ENCODE peak calls at places on chromosomes 11 and 22, in five cellular contexts. V, N, F, S and R are unnamed samples.

GRCh38 chr22:46537221-46537945 is at the start of gene CELSR1:
- DNase-seq in S (no peak), F (peak; percentile 41), V (peak; percentile 73), N (no peak), R (peak; percentile 94)

GRCh38 chr11:14310696-14311095 is 48.3 kb downstream of the RRAS2 start:
- DNase-seq in V (no peak), F (no peak), N (no peak), S (no peak), R (no peak)

GRCh38 chr11:19087658-19088057 is 27.1 kb upstream of the MRGPRX2 start:
- DNase-seq in F (no peak), S (no peak), V (no peak), N (no peak), R (no peak)

GRCh38 chr11:117885777-117886176 is 9.3 kb upstream of the FXYD6 start:
- DNase-seq in V (no peak), S (peak; percentile 96), N (peak; percentile 94), F (peak; percentile 49), R (peak; percentile 47)

GRCh38 chr11:69423181-69423580 is 58.3 kb upstream of the LINC01488 start:
- DNase-seq in F (no peak), N (no peak), S (no peak), V (no peak), R (no peak)

GRCh38 chr22:47112566-47112965 is 350.1 kb downstream of the TBC1D22A start:
- DNase-seq in F (no peak), S (no peak), V (no peak), N (peak; percentile 48), R (no peak)

GRCh38 chr11:43555811-43556210 is 124.7 kb upstream of the HSD17B12 start:
- DNase-seq in S (peak; percentile 78), V (no peak), F (no peak), N (no peak), R (no peak)

GRCh38 chr11:95404370-95404769 is 173.4 kb upstream of the SESN3 start:
- DNase-seq in V (no peak), S (no peak), N (no peak), F (no peak), R (no peak)

GRCh38 chr11:133366088-133366487 is 166.2 kb downstream of the OPCML start:
- DNase-seq in F (no peak), N (no peak), S (no peak), V (no peak), R (no peak)

GRCh38 chr11:104970756-104971155 is 2.4 kb upstream of the CASP4 start:
- DNase-seq in N (no peak), V (no peak), F (no peak), S (no peak), R (no peak)

GRCh38 chr11:90646706-90647105 is 423.9 kb upstream of the CHORDC1 start:
- DNase-seq in F (no peak), S (no peak), N (no peak), V (no peak), R (no peak)

GRCh38 chr11:7571640-7572000 is 57.8 kb downstream of the PPFIBP2 start:
- DNase-seq in V (peak; percentile 79), N (peak; percentile 73), S (peak; percentile 68), F (peak; percentile 82), R (peak; percentile 74)

GRCh38 chr22:50697667-50698506 is 25.3 kb downstream of the SHANK3 start:
- DNase-seq in F (no peak), V (no peak), N (peak; percentile 58), S (no peak), R (no peak)

GRCh38 chr11:96167787-96168186 is 175.2 kb downstream of the MAML2 start:
- DNase-seq in V (no peak), F (no peak), N (no peak), S (no peak), R (no peak)

GRCh38 chr11:35163707-35164496 is 24.9 kb downstream of the CD44 start:
- DNase-seq in V (no peak), F (no peak), S (no peak), N (no peak), R (no peak)

GRCh38 chr11:75524576-75525432 is 937 bp downstream of the GDPD5 start:
- DNase-seq in V (peak; percentile 27), S (peak; percentile 30), N (no peak), F (peak; percentile 33), R (peak; percentile 88)

GRCh38 chr22:31120642-31121041 is 2.1 kb upstream of the INPP5J start:
- DNase-seq in F (no peak), V (no peak), S (no peak), N (no peak), R (no peak)

GRCh38 chr11:74950374-74950969 is 1.4 kb downstream of the SPCS2 start:
- DNase-seq in V (no peak), F (no peak), N (no peak), S (no peak), R (no peak)

GRCh38 chr11:128707671-128708070 is 13.8 kb downstream of the FLI1 start:
- DNase-seq in S (no peak), V (no peak), F (no peak), N (no peak), R (no peak)

GRCh38 chr11:12587333-12587997 is 86.8 kb upstream of the TEAD1 start:
- DNase-seq in S (no peak), F (no peak), N (no peak), V (no peak), R (no peak)

GRCh38 chr11:60169264-60169915 is 13.5 kb downstream of the MS4A6A start:
- DNase-seq in F (peak; percentile 52), S (no peak), V (peak; percentile 54), N (no peak), R (no peak)

GRCh38 chr11:65211293-65212105 is 29.8 kb downstream of the CAPN1 start:
- DNase-seq in N (peak; percentile 61), F (no peak), V (no peak), S (no peak), R (no peak)

GRCh38 chr22:49983148-49984042 is 22.8 kb downstream of the PIM3 start:
- DNase-seq in V (no peak), S (peak; percentile 16), N (no peak), F (no peak), R (peak; percentile 88)

GRCh38 chr22:28505416-28506156 is 174.1 kb downstream of the TTC28 start:
- DNase-seq in N (no peak), V (no peak), S (no peak), F (no peak), R (peak; percentile 5)
- TF ChIP-seq EP300 in N (no peak), V (no peak), S (no peak), F (no peak), R (no peak)

DNA sequence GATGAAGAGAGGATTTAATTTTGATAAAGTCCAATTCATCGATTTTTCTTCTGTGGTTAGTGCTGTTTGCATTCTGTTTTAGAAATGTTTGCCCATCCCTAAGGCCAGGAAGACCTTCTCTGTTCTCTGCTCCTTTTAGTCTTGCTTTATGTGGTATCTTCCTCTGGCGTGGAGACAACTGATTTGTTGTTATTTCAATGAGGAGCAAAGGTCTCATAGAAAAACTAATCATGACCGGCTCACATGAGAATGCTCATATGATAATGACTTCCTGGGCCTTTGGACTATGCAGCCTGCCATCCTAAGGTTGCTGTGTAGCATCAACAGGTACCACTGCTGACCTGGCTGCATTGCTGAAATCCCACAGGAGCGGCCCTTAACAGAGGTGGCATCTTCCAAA is 19.8 kb downstream of the SCGB1A1 start:
- DNase-seq in V (no peak), N (no peak), F (no peak), S (no peak), R (no peak)
- H3K4me1 ChIP-seq in V (peaks cover under 1% of the 10 kb centered on the region), N (peaks cover 44% of the 10 kb centered on the region), F (peaks cover 11% of the 10 kb centered on the region), S (peaks cover 20% of the 10 kb centered on the region), R (peaks cover 22% of the 10 kb centered on the region)

GRCh38 chr11:116792144-116792868 is 627 bp upstream of the APOA5 start:
- DNase-seq in N (no peak), S (no peak), V (no peak), F (no peak), R (no peak)
- TF ChIP-seq EP300 in N (no peak), S (no peak), V (no peak), F (no peak), R (no peak)

GRCh38 chr11:70595016-70595415 is 196.7 kb downstream of the CTTN start:
- DNase-seq in V (no peak), N (no peak), F (no peak), S (no peak), R (no peak)
- H3K4me1 ChIP-seq in V (no peaks in the 10 kb centered on the region), N (no peaks in the 10 kb centered on the region), F (no peaks in the 10 kb centered on the region), S (peaks cover 5% of the 10 kb centered on the region), R (no peaks in the 10 kb centered on the region)

DNA sequence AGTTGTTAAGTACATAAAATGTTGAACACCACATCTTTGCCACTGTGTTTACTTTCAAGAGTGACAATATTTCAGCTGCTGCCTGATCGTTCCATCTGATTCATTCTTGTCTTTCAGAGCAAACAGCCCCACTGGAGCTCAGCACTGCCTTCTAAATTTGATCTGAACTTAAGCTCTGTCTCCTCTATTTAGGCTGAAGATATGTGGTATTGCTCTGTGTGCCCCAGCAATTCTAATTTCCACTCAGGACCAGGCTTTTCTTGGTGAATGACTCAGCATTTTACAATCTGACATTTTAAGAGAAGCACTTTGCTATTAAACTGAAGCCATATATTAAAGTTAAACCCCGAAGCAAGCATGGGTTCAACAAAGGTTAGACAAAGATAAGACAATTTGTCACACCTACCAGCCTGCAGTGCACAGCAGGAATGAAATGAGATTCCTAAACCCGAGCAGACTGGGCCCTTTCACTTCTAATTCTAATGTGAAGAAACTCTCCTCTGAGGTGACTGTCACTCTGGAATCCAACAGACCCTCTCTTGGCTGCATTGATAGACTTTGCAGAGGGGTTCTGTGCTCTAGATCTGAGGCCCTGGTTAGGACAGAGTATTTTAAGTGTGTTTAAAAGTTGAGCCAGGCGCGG is 41.7 kb upstream of the PLET1 start:
- DNase-seq in F (no peak), V (no peak), S (no peak), N (no peak), R (no peak)
- TF ChIP-seq EP300 in F (no peak), V (no peak), S (no peak), N (no peak), R (no peak)

DNA sequence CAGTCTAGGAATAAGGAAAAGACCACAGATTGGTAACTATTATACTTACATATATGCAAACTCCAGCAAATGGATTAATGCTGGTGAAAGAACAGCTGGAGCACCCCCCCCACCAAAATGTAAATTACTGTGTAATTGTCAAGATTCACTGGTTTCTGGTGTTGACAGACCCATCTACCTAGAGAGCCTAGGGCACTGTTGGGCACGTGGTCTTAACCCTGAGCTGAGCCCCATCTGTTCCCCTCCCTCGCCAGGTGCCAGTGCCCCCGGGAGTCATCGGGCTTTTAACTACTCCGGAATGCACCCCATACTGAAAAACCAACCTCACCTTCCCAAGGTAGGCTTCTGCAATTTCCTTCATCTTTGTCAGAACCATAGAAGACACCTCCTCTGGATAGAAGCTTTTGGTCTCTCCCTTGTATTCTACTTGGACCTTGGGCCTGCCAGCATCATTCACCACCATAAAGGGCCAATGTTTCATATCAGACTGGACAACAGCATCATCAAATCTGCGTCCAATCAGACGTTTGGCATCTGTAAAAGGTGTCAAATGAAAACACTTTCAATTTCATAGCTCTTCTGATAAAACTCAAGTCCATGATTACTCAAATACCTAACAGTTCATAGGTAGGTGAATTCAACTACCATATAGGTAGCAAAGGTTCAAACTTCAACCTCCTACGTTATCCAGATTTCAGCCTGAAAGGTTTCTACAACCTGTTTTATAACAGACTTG is 1.5 kb downstream of the HSPA8 start:
- DNase-seq in N (no peak), S (no peak), F (peak; percentile 20), V (no peak), R (no peak)
- H3K4me1 ChIP-seq in N (peaks cover 72% of the 10 kb centered on the region), S (peaks cover 8% of the 10 kb centered on the region), F (peaks cover 47% of the 10 kb centered on the region), V (peaks cover 62% of the 10 kb centered on the region), R (peaks cover 64% of the 10 kb centered on the region)